ENCODE peak calls at places on chromosomes 13 and 19, in nine cellular contexts. S is pancreas; Y is thyroid gland; V is NCI-H345; K is RCC 7860; P is T1000; Q is mesenchymal stem cell; D is CD8-positive, alpha-beta T cell; H is lung microvascular endothelial cell. B is an unnamed sample.

GRCh38 chr19:13909430-13909829 is 3.4 kb downstream of the CC2D1A start:
- DNase-seq in S (peak; percentile 57), Y (no peak), V (no peak), K (no peak), P (no peak), Q (no peak), D (no peak), H (no peak), B (no peak)

GRCh38 chr13:111323549-111323948 is 3.1 kb downstream of the TEX29 start:
- DNase-seq in S (no peak), Y (no peak), V (no peak), K (no peak), P (no peak), Q (no peak), D (no peak), H (no peak), B (no peak)

GRCh38 chr13:67134322-67135129 is 95.6 kb downstream of the PCDH9 start:
- DNase-seq in S (no peak), Y (no peak), V (peak; percentile 59), K (no peak), P (no peak), Q (peak; percentile 37), D (no peak), H (peak; percentile 26), B (no peak)

GRCh38 chr13:74080762-74081161 is 53.4 kb downstream of the KLF12 start:
- DNase-seq in S (no peak), Y (no peak), V (no peak), K (no peak), P (no peak), Q (no peak), D (no peak), H (no peak), B (no peak)

GRCh38 chr19:996051-996838 is 4.0 kb upstream of the GRIN3B start:
- DNase-seq in S (no peak), Y (peak; percentile 70), V (peak; percentile 84), K (peak; percentile 47), P (no peak), Q (peak; percentile 62), D (peak; percentile 96), H (peak; percentile 59), B (peak; percentile 23)

GRCh38 chr13:101455863-101456262 is 3.4 kb downstream of the ITGBL1 start:
- DNase-seq in S (no peak), Y (no peak), V (no peak), K (peak; percentile 84), P (no peak), Q (peak; percentile 88), D (no peak), H (peak; percentile 85), B (peak; percentile 77)

GRCh38 chr13:103101902-103102301 is 35.7 kb upstream of the SLC10A2 start:
- DNase-seq in S (no peak), Y (no peak), V (no peak), K (no peak), P (no peak), Q (no peak), D (no peak), H (no peak), B (no peak)

GRCh38 chr19:16026756-16027155 is 49.5 kb upstream of the TPM4 start:
- DNase-seq in S (no peak), Y (no peak), V (no peak), K (no peak), P (no peak), Q (no peak), D (no peak), H (no peak), B (no peak)

GRCh38 chr13:110361365-110361911 is 54.4 kb downstream of the COL4A2 start:
- DNase-seq in S (no peak), Y (peak; percentile 45), V (no peak), K (no peak), P (no peak), Q (peak; percentile 80), D (no peak), H (peak; percentile 78), B (no peak)

GRCh38 chr19:49718511-49718910 is 27.6 kb downstream of the CPT1C start:
- DNase-seq in S (no peak), Y (no peak), V (no peak), K (no peak), P (no peak), Q (peak; percentile 38), D (no peak), H (peak; percentile 10), B (peak; percentile 37)

B was measured in Caki2.